ENCODE peak calls at places on chromosomes 13 and 19, in seven cellular contexts. F is CD14-positive monocyte; J is PC-9; V is neural progenitor cell; D is DMS79 treated with DMSO at 0.1 percent for 48 hours; M is stimulated activated CD4-positive, alpha-beta T cell treated with anti-CD3 and anti-CD28 coated beads, TNF-alpha, amount 100 ng/mL, for 48 hours; I is EL. U is an unnamed sample.

GRCh38 chr13:103795892-103796478 is 729.8 kb upstream of the SLC10A2 start:
- DNase-seq in F (no peak), J (no peak), V (no peak), D (no peak), M (no peak), I (no peak), U (no peak)

GRCh38 chr19:6774821-6775707 is 2.6 kb downstream of the VAV1 start:
- DNase-seq in F (peak), J (no peak), V (peak), D (no peak), M (no peak), I (no peak), U (no peak)

GRCh38 chr13:81726037-81726726 is 1385.3 kb upstream of the SPRY2 start:
- DNase-seq in F (no peak), J (no peak), V (no peak), D (no peak), M (no peak), I (no peak), U (no peak)

GRCh38 chr19:44891016-44891882 is at the start of gene TOMM40:
- DNase-seq in F (peak), J (no peak), V (peak), D (peak), M (no peak), I (peak), U (no peak)

GRCh38 chr19:35559281-35559659 is 4.2 kb downstream of the ATP4A start:
- DNase-seq in F (no peak), J (no peak), V (peak), D (no peak), M (no peak), I (no peak), U (no peak)

GRCh38 chr19:2524840-2525723 is 49.2 kb downstream of the GADD45B start:
- DNase-seq in F (no peak), J (peak), V (no peak), D (peak), M (no peak), I (peak), U (peak)

GRCh38 chr19:14479985-14480694 is 5.0 kb upstream of the PTGER1 start:
- DNase-seq in F (no peak), J (peak), V (peak), D (no peak), M (peak), I (peak), U (no peak)

GRCh38 chr13:102317593-102317992 is 84.3 kb downstream of the FGF14 start:
- DNase-seq in F (no peak), J (no peak), V (no peak), D (no peak), M (no peak), I (no peak), U (no peak)

GRCh38 chr13:75907044-75907443 is 270.9 kb downstream of the LMO7 start:
- DNase-seq in F (no peak), J (no peak), V (no peak), D (no peak), M (no peak), I (no peak), U (no peak)

GRCh38 chr13:26964278-26965057 is 203.9 kb upstream of the GPR12 start:
- DNase-seq in F (no peak), J (peak), V (no peak), D (peak), M (no peak), I (peak), U (peak)

GRCh38 chr19:37334179-37335071 is 36.5 kb upstream of the ZNF527 start:
- DNase-seq in F (peak), J (peak), V (peak), D (peak), M (peak), I (peak), U (peak)

GRCh38 chr13:29849071-29849541 is 1.3 kb downstream of the UBL3 start:
- DNase-seq in F (peak), J (no peak), V (peak), D (peak), M (no peak), I (peak), U (peak)

GRCh38 chr13:46659413-46660065 is 106.6 kb downstream of the LRCH1 start:
- DNase-seq in F (no peak), J (no peak), V (no peak), D (no peak), M (no peak), I (no peak), U (no peak)

U was measured in ELR.